ENCODE peak calls at places on chromosome 20, in six cellular contexts. T is GM12878, C is HepG2, R is K562, H is GM12891, N is H1. K is an unnamed sample.
A peak's percentile ranks its signal among the peaks of the same experiment; 100 is the strongest.

GRCh38 chr20:59787186-59787890 is 146.1 kb downstream of the SYCP2 start:
- DNase-seq in T (no peak), C (no peak), R (no peak), H (no peak), N (no peak), K (no peak)

GRCh38 chr20:24109008-24109407 is 120.4 kb upstream of the GGTLC1 start:
- DNase-seq in T (no peak), C (no peak), R (peak; percentile 17), H (no peak), N (no peak), K (no peak)

GRCh38 chr20:50111120-50111828 is 1.7 kb downstream of the UBE2V1 start:
- DNase-seq in T (no peak), C (no peak), R (peak; percentile 51), H (no peak), N (no peak), K (no peak)

GRCh38 chr20:36490191-36490590 is 51.1 kb upstream of the MYL9 start:
- DNase-seq in T (no peak), C (no peak), R (no peak), H (no peak), N (no peak), K (no peak)

GRCh38 chr20:42484335-42484734 is 705.4 kb downstream of the PTPRT start:
- DNase-seq in T (no peak), C (no peak), R (no peak), H (no peak), N (no peak), K (no peak)

GRCh38 chr20:56829788-56830385 is 200.8 kb downstream of the TFAP2C start:
- DNase-seq in T (no peak), C (peak; percentile 32), R (no peak), H (no peak), N (no peak), K (no peak)

GRCh38 chr20:49916146-49917002 is 1.0 kb upstream of the SPATA2 start:
- DNase-seq in T (no peak), C (peak; percentile 100), R (peak; percentile 76), H (no peak), N (no peak), K (no peak)

GRCh38 chr20:56634307-56634706 is 5.2 kb downstream of the TFAP2C start:
- DNase-seq in T (no peak), C (no peak), R (no peak), H (no peak), N (no peak), K (no peak)

GRCh38 chr20:62007127-62007647 is 58.5 kb downstream of the TAF4 start:
- DNase-seq in T (no peak), C (no peak), R (no peak), H (no peak), N (no peak), K (no peak)

GRCh38 chr20:62003567-62004405 is 61.9 kb downstream of the TAF4 start:
- DNase-seq in T (no peak), C (no peak), R (no peak), H (no peak), N (no peak), K (no peak)

GRCh38 chr20:62002882-62003480 is 62.7 kb downstream of the TAF4 start:
- DNase-seq in T (no peak), C (peak; percentile 51), R (no peak), H (no peak), N (no peak), K (no peak)

GRCh38 chr20:62006482-62006881 is 59.2 kb downstream of the TAF4 start:
- DNase-seq in T (no peak), C (no peak), R (no peak), H (no peak), N (no peak), K (no peak)

DNA sequence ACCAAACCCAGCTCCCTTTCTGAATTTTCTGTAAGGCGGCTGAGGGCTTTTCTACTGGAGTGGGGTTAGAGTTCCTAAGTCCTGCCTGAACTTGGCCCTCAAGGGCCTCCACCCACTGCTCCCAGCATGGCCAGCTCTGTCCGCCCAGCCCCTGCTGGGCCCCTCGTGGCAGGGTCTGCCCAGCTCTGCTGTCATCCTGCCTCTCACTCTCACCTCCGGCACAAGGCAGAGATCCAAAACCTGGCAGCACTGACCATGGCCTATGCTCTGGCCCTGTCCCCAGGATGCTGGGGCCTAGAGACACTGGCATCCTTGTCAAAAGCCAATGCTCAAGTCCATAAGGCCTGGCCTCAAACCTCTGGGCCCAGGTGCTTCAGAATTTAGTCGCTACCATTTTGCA is 61.1 kb downstream of the TAF4 start:
- DNase-seq in T (no peak), C (no peak), R (no peak), H (no peak), N (no peak), K (no peak)
- TF ChIP-seq POLR2AphosphoS5 in T (no peak), C (no peak), R (no peak), H (no peak), N (no peak), K (no peak)

GRCh38 chr20:35171753-35172433 is at the start of gene PROCR:
- DNase-seq in T (no peak), C (no peak), R (peak; percentile 64), H (no peak), N (no peak), K (no peak)

GRCh38 chr20:35174458-35175216 is 2.8 kb downstream of the PROCR start:
- DNase-seq in T (no peak), C (peak; percentile 84), R (peak; percentile 95), H (no peak), N (no peak), K (no peak)

GRCh38 chr20:35171438-35171752 is 477 bp upstream of the PROCR start:
- DNase-seq in T (no peak), C (no peak), R (no peak), H (no peak), N (no peak), K (no peak)

GRCh38 chr20:35173576-35174192 is 1.8 kb downstream of the PROCR start:
- DNase-seq in T (no peak), C (no peak), R (no peak), H (no peak), N (no peak), K (no peak)

GRCh38 chr20:35172434-35172806 is 548 bp downstream of the PROCR start:
- DNase-seq in T (no peak), C (no peak), R (no peak), H (no peak), N (no peak), K (no peak)
- TF ChIP-seq TAF1 in T (no peak), C (no peak), R (no peak), H (no peak), N (no peak), K (no peak)

GRCh38 chr20:35465976-35466375 is 10.6 kb downstream of the CEP250 start:
- DNase-seq in T (no peak), C (no peak), R (no peak), H (no peak), N (no peak), K (no peak)

GRCh38 chr20:35462351-35462750 is 7.0 kb downstream of the CEP250 start:
- DNase-seq in T (no peak), C (no peak), R (peak; percentile 94), H (no peak), N (no peak), K (no peak)

GRCh38 chr20:35461620-35462019 is 6.2 kb downstream of the CEP250 start:
- DNase-seq in T (no peak), C (no peak), R (no peak), H (no peak), N (no peak), K (no peak)

GRCh38 chr20:35466856-35467255 is 11.5 kb downstream of the CEP250 start:
- DNase-seq in T (no peak), C (no peak), R (no peak), H (no peak), N (no peak), K (no peak)

DNA sequence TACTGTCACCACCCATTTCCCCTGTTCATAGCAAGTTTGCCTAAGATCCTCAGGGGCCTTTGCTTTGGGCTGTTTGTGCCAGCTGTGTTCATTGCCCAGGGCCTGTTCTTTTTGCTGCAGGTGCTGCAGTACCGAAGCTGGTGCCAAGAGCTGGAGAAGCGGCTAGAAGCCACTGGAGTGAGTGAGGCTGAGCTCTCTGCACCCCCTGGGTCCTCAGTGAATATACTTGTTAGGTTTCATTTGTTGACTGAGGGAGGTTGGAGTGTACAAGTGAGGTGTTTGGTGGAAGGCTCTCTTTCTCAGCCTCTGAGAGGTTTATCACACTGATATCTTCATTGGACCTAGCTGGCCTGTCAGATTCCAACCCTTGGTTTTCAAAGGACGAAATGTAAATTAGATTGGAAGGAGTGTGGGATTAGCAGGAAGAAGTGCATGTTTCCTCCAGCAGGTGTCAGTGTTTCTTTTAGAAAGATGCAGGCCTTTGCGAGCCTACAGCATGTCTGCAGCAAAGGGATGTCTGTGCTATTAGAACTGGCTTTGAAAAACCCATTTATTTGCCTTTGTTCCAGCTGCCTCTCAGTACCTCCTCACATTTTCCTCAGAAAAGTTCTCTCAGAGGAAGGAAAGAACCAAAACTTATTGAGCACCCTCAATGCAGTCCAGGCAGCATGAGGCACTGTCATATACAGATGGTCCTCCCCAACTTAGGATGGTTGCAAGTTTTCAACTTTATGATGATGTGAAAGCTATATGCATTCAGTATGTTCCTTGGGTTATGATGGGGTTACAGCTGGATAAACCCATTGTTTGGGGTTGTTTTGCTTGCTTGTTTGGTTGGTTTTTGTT is 8.3 kb downstream of the CEP250 start:
- DNase-seq in T (no peak), C (peak; percentile 84), R (peak; percentile 64), H (peak; percentile 35), N (no peak), K (no peak)
- TF ChIP-seq POLR2A in T (no peak), C (no peak), R (no peak), H (no peak), N (no peak), K (no peak)

GRCh38 chr20:32534661-32535240 is 50.4 kb downstream of the NOL4L start:
- DNase-seq in T (no peak), C (no peak), R (no peak), H (no peak), N (no peak), K (no peak)

GRCh38 chr20:32536861-32537656 is 48.1 kb downstream of the NOL4L start:
- DNase-seq in T (no peak), C (no peak), R (no peak), H (peak; percentile 55), N (no peak), K (peak; percentile 56)

GRCh38 chr20:32535316-32535952 is 49.7 kb downstream of the NOL4L start:
- DNase-seq in T (no peak), C (no peak), R (no peak), H (no peak), N (no peak), K (no peak)

GRCh38 chr20:32537657-32538525 is 47.2 kb downstream of the NOL4L start:
- DNase-seq in T (no peak), C (no peak), R (peak; percentile 88), H (no peak), N (no peak), K (no peak)

DNA sequence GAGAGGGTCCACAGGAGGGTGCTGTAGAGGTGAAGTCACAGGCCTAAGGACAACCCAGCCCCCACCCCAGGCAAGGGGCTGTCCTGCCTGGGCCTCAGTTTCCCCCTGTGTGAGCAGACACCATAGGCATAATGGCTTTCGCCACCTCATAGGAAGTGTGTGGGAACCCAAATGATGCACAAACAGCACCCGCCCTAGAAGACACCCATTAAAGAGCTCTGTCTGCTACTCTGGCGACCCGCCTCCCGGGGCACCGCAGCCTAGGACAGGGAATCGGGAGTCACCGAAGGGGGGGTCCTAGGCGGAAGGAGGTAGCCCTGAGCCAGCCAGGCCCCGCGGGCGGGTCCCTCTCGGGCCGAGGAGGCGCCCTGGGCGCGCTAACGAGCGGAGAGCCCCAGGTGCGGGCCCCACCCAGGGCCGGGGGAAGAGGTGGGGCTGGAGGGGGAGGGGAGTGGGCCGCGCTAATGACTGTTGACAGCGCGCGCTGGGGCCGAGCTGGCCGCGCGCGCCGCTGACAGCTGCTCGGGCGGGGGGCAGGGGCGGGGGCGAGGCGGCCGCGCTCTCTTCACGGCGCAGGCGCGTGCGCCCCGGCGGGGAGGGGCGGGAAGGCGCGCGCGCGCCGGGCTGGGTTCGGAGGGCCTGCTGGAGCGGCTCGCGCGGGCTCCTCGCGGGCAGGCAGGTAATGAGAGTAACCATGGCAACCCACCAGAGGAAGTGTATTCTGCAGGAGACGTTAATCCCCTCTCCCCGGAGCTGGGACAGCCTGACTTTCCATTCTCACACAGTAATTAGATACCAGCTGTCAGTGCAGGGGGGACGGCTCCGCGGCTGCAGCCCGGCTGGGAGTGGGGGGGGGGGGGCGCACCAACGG is 48.9 kb downstream of the NOL4L start:
- DNase-seq in T (no peak), C (peak; percentile 79), R (peak; percentile 91), H (peak; percentile 82), N (no peak), K (peak; percentile 73)
- TF ChIP-seq POLR2AphosphoS5 in T (no peak), C (no peak), R (no peak), H (no peak), N (no peak), K (no peak)